ENCODE peak calls at places on chromosomes 3 and 15, in five cellular contexts. One of them, this sample, is unnamed. For H3K4me1 and H3K9me3, the result is how much of the 10 kb centered on the place peaks cover.

GRCh38 chr3:28949580-28949979 is 331.3 kb upstream of the RBMS3 start:
- DNase-seq in neuronal stem cell: no peak
- DNase-seq in Panc1: no peak
- DNase-seq in lower lobe of right lung: no peak
- DNase-seq in fibroblast of lung: no peak
- DNase-seq in this sample: no peak

GRCh38 chr15:65089206-65089824 is 12.8 kb downstream of the KBTBD13 start:
- DNase-seq in neuronal stem cell: no peak
- DNase-seq in Panc1: no peak
- DNase-seq in lower lobe of right lung: peak
- DNase-seq in fibroblast of lung: peak
- DNase-seq in this sample: no peak

GRCh38 chr3:114370537-114371174 is 76.8 kb downstream of the TIGIT start:
- DNase-seq in neuronal stem cell: no peak
- DNase-seq in Panc1: no peak
- DNase-seq in lower lobe of right lung: no peak
- DNase-seq in fibroblast of lung: no peak
- DNase-seq in this sample: no peak

GRCh38 chr3:56137406-56137805 is 330.9 kb downstream of the ERC2 start:
- DNase-seq in neuronal stem cell: no peak
- DNase-seq in Panc1: no peak
- DNase-seq in lower lobe of right lung: no peak
- DNase-seq in fibroblast of lung: peak
- DNase-seq in this sample: no peak

GRCh38 chr3:187296058-187296457 is 4.5 kb upstream of the MASP1 start:
- DNase-seq in neuronal stem cell: no peak
- DNase-seq in Panc1: no peak
- DNase-seq in lower lobe of right lung: no peak
- DNase-seq in fibroblast of lung: no peak
- DNase-seq in this sample: no peak

GRCh38 chr15:60804986-60805949 is 326.3 kb upstream of the ICE2 start:
- DNase-seq in neuronal stem cell: no peak
- DNase-seq in Panc1: no peak
- DNase-seq in lower lobe of right lung: no peak
- DNase-seq in fibroblast of lung: no peak
- DNase-seq in this sample: no peak

GRCh38 chr15:50390549-50391264 is 33.5 kb upstream of the USP8 start:
- DNase-seq in neuronal stem cell: no peak
- DNase-seq in Panc1: no peak
- DNase-seq in lower lobe of right lung: no peak
- DNase-seq in fibroblast of lung: no peak
- DNase-seq in this sample: no peak

GRCh38 chr3:55000946-55001345 is 73.1 kb upstream of the LRTM1 start:
- DNase-seq in neuronal stem cell: no peak
- DNase-seq in Panc1: no peak
- DNase-seq in lower lobe of right lung: no peak
- DNase-seq in fibroblast of lung: no peak
- DNase-seq in this sample: no peak

GRCh38 chr3:189621948-189622603 is 9.1 kb upstream of the TP63 start:
- DNase-seq in neuronal stem cell: no peak
- DNase-seq in Panc1: no peak
- DNase-seq in lower lobe of right lung: no peak
- DNase-seq in fibroblast of lung: no peak
- DNase-seq in this sample: no peak

GRCh38 chr3:159825216-159825854 is 163.3 kb upstream of the IL12A start:
- DNase-seq in neuronal stem cell: no peak
- DNase-seq in Panc1: no peak
- DNase-seq in lower lobe of right lung: no peak
- DNase-seq in fibroblast of lung: no peak
- DNase-seq in this sample: no peak

GRCh38 chr15:82045179-82045891 is 483 bp downstream of the MEX3B start:
- DNase-seq in neuronal stem cell: peak
- DNase-seq in Panc1: no peak
- DNase-seq in lower lobe of right lung: peak
- DNase-seq in fibroblast of lung: peak
- DNase-seq in this sample: peak

GRCh38 chr15:77224352-77224751 is 153.4 kb upstream of the TSPAN3 start:
- DNase-seq in neuronal stem cell: peak
- DNase-seq in Panc1: no peak
- DNase-seq in lower lobe of right lung: no peak
- DNase-seq in fibroblast of lung: no peak
- DNase-seq in this sample: no peak
- H3K4me3 ChIP-seq in neuronal stem cell: no peak
- H3K4me3 ChIP-seq in Panc1: no peak
- H3K4me3 ChIP-seq in lower lobe of right lung: no peak
- H3K4me3 ChIP-seq in fibroblast of lung: no peak
- H3K4me3 ChIP-seq in this sample: no peak

DNA sequence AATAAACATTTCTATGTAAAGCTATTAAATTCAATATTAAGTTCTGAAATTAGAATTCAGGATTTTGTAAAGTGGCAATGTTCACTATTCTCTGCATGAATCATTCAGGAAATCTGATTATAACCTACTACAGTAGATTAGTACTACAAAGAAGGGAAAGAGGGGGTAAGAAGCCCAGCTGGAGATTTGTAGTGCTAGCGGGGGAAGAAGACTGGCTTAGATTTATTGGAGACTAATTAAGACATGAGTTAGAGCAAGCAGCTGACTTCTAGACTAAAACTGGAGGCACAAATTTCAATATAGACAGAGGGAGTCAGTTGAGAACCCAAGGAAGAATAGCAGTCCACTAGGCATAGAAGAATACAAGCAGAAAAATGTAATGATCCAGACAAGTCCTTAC is 55.8 kb upstream of the SETMAR start:
- DNase-seq in neuronal stem cell: no peak
- DNase-seq in Panc1: no peak
- DNase-seq in lower lobe of right lung: no peak
- DNase-seq in fibroblast of lung: no peak
- DNase-seq in this sample: no peak
- H3K4me1 ChIP-seq in neuronal stem cell: under half
- H3K4me1 ChIP-seq in Panc1: under half
- H3K4me1 ChIP-seq in lower lobe of right lung: under half
- H3K4me1 ChIP-seq in fibroblast of lung: under half
- H3K4me1 ChIP-seq in this sample: under half

GRCh38 chr3:175893566-175893965 is 1034.4 kb downstream of the NAALADL2 start:
- DNase-seq in neuronal stem cell: no peak
- DNase-seq in Panc1: no peak
- DNase-seq in lower lobe of right lung: no peak
- DNase-seq in fibroblast of lung: no peak
- DNase-seq in this sample: no peak

GRCh38 chr3:175895731-175896130 is 1036.6 kb downstream of the NAALADL2 start:
- DNase-seq in neuronal stem cell: no peak
- DNase-seq in Panc1: no peak
- DNase-seq in lower lobe of right lung: no peak
- DNase-seq in fibroblast of lung: no peak
- DNase-seq in this sample: no peak

GRCh38 chr3:175885196-175885766 is 1026.1 kb downstream of the NAALADL2 start:
- DNase-seq in neuronal stem cell: no peak
- DNase-seq in Panc1: no peak
- DNase-seq in lower lobe of right lung: no peak
- DNase-seq in fibroblast of lung: no peak
- DNase-seq in this sample: no peak

DNA sequence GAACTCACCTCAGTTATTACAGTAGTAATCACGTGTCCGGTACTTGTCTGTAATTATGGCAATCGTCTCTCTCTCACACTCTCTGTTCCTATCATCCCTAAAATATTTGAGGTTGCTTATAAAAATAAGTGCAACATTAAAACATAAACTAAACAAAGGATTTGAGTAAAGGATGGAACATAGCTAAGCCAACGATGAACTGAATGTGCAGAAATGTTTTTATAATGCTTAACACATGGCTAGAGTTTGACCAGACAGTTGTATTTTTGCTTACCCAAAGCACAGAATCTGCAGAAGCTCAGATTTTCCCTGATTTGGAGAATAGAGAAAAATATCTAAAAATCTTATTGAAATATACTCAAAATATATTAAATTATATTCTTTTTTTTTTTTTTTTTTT is 1030.9 kb downstream of the NAALADL2 start:
- DNase-seq in neuronal stem cell: no peak
- DNase-seq in Panc1: no peak
- DNase-seq in lower lobe of right lung: no peak
- DNase-seq in fibroblast of lung: no peak
- DNase-seq in this sample: no peak
- H3K9me3 ChIP-seq in neuronal stem cell: under half
- H3K9me3 ChIP-seq in Panc1: under half
- H3K9me3 ChIP-seq in lower lobe of right lung: under half
- H3K9me3 ChIP-seq in fibroblast of lung: under half
- H3K9me3 ChIP-seq in this sample: under half

DNA sequence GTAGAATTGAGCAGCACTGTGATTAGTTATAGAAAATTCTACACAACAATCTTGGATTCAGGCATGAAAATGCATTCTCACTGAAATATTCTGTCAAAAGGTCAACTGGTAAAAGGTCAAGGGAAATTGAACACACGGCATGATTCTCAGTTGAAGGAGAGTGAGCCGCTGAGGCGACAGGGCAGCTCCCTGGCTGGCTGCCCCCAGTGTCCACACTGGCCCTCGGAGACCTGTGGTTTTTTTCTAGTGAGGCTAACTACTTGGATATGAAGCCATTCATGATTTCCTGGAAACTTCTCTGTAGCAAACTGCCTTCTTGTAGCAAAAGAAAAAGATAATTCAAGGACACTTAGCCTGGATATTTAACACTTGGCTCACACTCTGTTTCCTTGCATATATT is 37.2 kb downstream of the AADACL2 start:
- DNase-seq in neuronal stem cell: no peak
- DNase-seq in Panc1: no peak
- DNase-seq in lower lobe of right lung: peak
- DNase-seq in fibroblast of lung: peak
- DNase-seq in this sample: no peak
- H3K4me3 ChIP-seq in neuronal stem cell: no peak
- H3K4me3 ChIP-seq in Panc1: no peak
- H3K4me3 ChIP-seq in lower lobe of right lung: peak
- H3K4me3 ChIP-seq in fibroblast of lung: no peak
- H3K4me3 ChIP-seq in this sample: no peak

GRCh38 chr3:196138464-196138863 is 56.6 kb upstream of the TFRC start:
- DNase-seq in neuronal stem cell: no peak
- DNase-seq in Panc1: no peak
- DNase-seq in lower lobe of right lung: peak
- DNase-seq in fibroblast of lung: no peak
- DNase-seq in this sample: no peak
- H3K4me1 ChIP-seq in neuronal stem cell: under half
- H3K4me1 ChIP-seq in Panc1: under half
- H3K4me1 ChIP-seq in lower lobe of right lung: under half
- H3K4me1 ChIP-seq in fibroblast of lung: under half
- H3K4me1 ChIP-seq in this sample: under half

This sample was measured in naive thymus-derived CD4-positive, alpha-beta T cell.